ENCODE peak calls at places on chromosomes 7 and 10, in seven cellular contexts. A is stimulated activated CD4-positive, alpha-beta T cell treated with anti-CD3 and anti-CD28 coated beads, Interleukin-12 subunit alpha, Interleukin-12 subunit beta, amount 100 ng/mL, for 4 hours; E is sciatic nerve; Y is neural progenitor cell; K is GM12865; N is RKO; D is MM.1S. W is an unnamed sample.
A peak's percentile ranks its signal among the peaks of the same experiment; 100 is the strongest.

GRCh38 chr10:23157239-23157661 is 34.9 kb upstream of the PTF1A start:
- DNase-seq in A (no peak), E (no peak), Y (no peak), K (peak; percentile 69), N (no peak), D (peak; percentile 44), W (no peak)

GRCh38 chr10:132198381-132199181 is 11.8 kb downstream of the DPYSL4 start:
- DNase-seq in A (no peak), E (no peak), Y (no peak), K (no peak), N (no peak), D (no peak), W (no peak)

GRCh38 chr10:110397856-110398255 is 93.1 kb upstream of the SMNDC1 start:
- DNase-seq in A (no peak), E (no peak), Y (no peak), K (no peak), N (no peak), D (no peak), W (no peak)

GRCh38 chr10:48927198-48927597 is 12.4 kb downstream of the LRRC18 start:
- DNase-seq in A (no peak), E (no peak), Y (no peak), K (no peak), N (no peak), D (no peak), W (no peak)

GRCh38 chr7:121288894-121289293 is 39.9 kb upstream of the WNT16 start:
- DNase-seq in A (no peak), E (no peak), Y (no peak), K (no peak), N (peak; percentile 8), D (no peak), W (no peak)

GRCh38 chr10:7054915-7055314 is 355.9 kb downstream of the SFMBT2 start:
- DNase-seq in A (no peak), E (no peak), Y (peak; percentile 48), K (peak; percentile 28), N (peak; percentile 47), D (no peak), W (no peak)

GRCh38 chr10:123062726-123063125 is 53.9 kb downstream of the ACADSB start:
- DNase-seq in A (no peak), E (no peak), Y (no peak), K (no peak), N (no peak), D (no peak), W (no peak)

GRCh38 chr10:33859319-33860022 is 525.0 kb upstream of the NRP1 start:
- DNase-seq in A (no peak), E (no peak), Y (no peak), K (no peak), N (no peak), D (no peak), W (no peak)

GRCh38 chr10:132687181-132687892 is 98.6 kb downstream of the NKX6-2 start:
- DNase-seq in A (no peak), E (peak; percentile 51), Y (no peak), K (no peak), N (no peak), D (no peak), W (no peak)

GRCh38 chr7:158016171-158017087 is 571.2 kb downstream of the PTPRN2 start:
- DNase-seq in A (no peak), E (peak; percentile 45), Y (peak; percentile 77), K (no peak), N (no peak), D (peak; percentile 61), W (no peak)

GRCh38 chr7:919114-919442 is 35.4 kb downstream of the ADAP1 start:
- DNase-seq in A (no peak), E (no peak), Y (no peak), K (no peak), N (no peak), D (no peak), W (no peak)

GRCh38 chr10:128714240-128714639 is 588.0 kb upstream of the MKI67 start:
- DNase-seq in A (no peak), E (no peak), Y (no peak), K (no peak), N (no peak), D (no peak), W (no peak)

GRCh38 chr7:1103009-1103788 is 15.3 kb downstream of the GPER1 start:
- DNase-seq in A (no peak), E (no peak), Y (no peak), K (peak; percentile 84), N (no peak), D (no peak), W (no peak)

GRCh38 chr10:123808873-123809272 is 82.7 kb downstream of the CPXM2 start:
- DNase-seq in A (no peak), E (no peak), Y (no peak), K (no peak), N (peak; percentile 93), D (no peak), W (no peak)

GRCh38 chr7:104862719-104863118 is 151.3 kb upstream of the KMT2E start:
- DNase-seq in A (no peak), E (no peak), Y (peak; percentile 67), K (no peak), N (peak; percentile 67), D (no peak), W (no peak)

GRCh38 chr10:22712246-22712958 is 2.0 kb downstream of the PIP4K2A start:
- DNase-seq in A (no peak), E (no peak), Y (no peak), K (no peak), N (peak; percentile 54), D (no peak), W (no peak)

GRCh38 chr10:12367272-12367671 is 17.9 kb downstream of the CAMK1D start:
- DNase-seq in A (no peak), E (no peak), Y (no peak), K (no peak), N (no peak), D (no peak), W (no peak)

GRCh38 chr7:125563557-125563956 is 633.9 kb upstream of the POT1 start:
- DNase-seq in A (no peak), E (no peak), Y (no peak), K (no peak), N (no peak), D (no peak), W (no peak)

GRCh38 chr7:105829681-105830322 is 46.6 kb downstream of the ATXN7L1 start:
- DNase-seq in A (no peak), E (no peak), Y (no peak), K (no peak), N (no peak), D (no peak), W (no peak)

GRCh38 chr7:158924956-158925355 is 68.6 kb downstream of the DYNC2I1 start:
- DNase-seq in A (no peak), E (no peak), Y (no peak), K (no peak), N (peak; percentile 22), D (no peak), W (no peak)

GRCh38 chr7:44225566-44226395 is 25.0 kb downstream of the YKT6 start:
- DNase-seq in A (no peak), E (no peak), Y (no peak), K (no peak), N (no peak), D (no peak), W (no peak)

GRCh38 chr7:157925383-157925875 is 588.6 kb downstream of the DNAJB6 start:
- DNase-seq in A (no peak), E (no peak), Y (no peak), K (no peak), N (no peak), D (no peak), W (no peak)

GRCh38 chr10:79463578-79464496 is 18.4 kb upstream of the ZCCHC24 start:
- DNase-seq in A (no peak), E (no peak), Y (no peak), K (no peak), N (no peak), D (no peak), W (no peak)

GRCh38 chr10:45183174-45183573 is 132.2 kb downstream of the OR13A1 start:
- DNase-seq in A (no peak), E (no peak), Y (no peak), K (no peak), N (no peak), D (no peak), W (no peak)

GRCh38 chr7:96953676-96954513 is 51.5 kb upstream of the DLX6 start:
- DNase-seq in A (no peak), E (no peak), Y (no peak), K (no peak), N (no peak), D (no peak), W (no peak)

GRCh38 chr7:92777993-92778392 is 58.4 kb downstream of the CDK6 start:
- DNase-seq in A (no peak), E (no peak), Y (no peak), K (no peak), N (no peak), D (no peak), W (no peak)

GRCh38 chr7:36547361-36547760 is 157.7 kb downstream of the ANLN start:
- DNase-seq in A (no peak), E (no peak), Y (no peak), K (no peak), N (no peak), D (no peak), W (no peak)

GRCh38 chr10:44788147-44788819 is 122.9 kb upstream of the TMEM72 start:
- DNase-seq in A (no peak), E (no peak), Y (no peak), K (no peak), N (no peak), D (no peak), W (no peak)

GRCh38 chr7:107847168-107847835 is 43.7 kb upstream of the DLD start:
- DNase-seq in A (no peak), E (no peak), Y (no peak), K (no peak), N (no peak), D (no peak), W (no peak)

GRCh38 chr7:132742152-132742551 is 165.9 kb upstream of the PLXNA4 start:
- DNase-seq in A (no peak), E (no peak), Y (no peak), K (no peak), N (peak; percentile 48), D (no peak), W (no peak)

GRCh38 chr10:18949391-18949790 is 99.2 kb upstream of the MALRD1 start:
- DNase-seq in A (no peak), E (no peak), Y (no peak), K (no peak), N (no peak), D (no peak), W (no peak)

GRCh38 chr7:91913612-91914011 is 27.1 kb upstream of the AKAP9 start:
- DNase-seq in A (no peak), E (no peak), Y (no peak), K (no peak), N (no peak), D (no peak), W (no peak)

GRCh38 chr10:17023386-17024298 is 106.0 kb downstream of the CUBN start:
- DNase-seq in A (peak; percentile 49), E (no peak), Y (peak; percentile 54), K (peak; percentile 92), N (peak; percentile 100), D (peak; percentile 93), W (peak; percentile 60)

GRCh38 chr7:81321922-81322321 is 403.1 kb upstream of the SEMA3C start:
- DNase-seq in A (no peak), E (no peak), Y (no peak), K (no peak), N (no peak), D (no peak), W (no peak)

GRCh38 chr10:30987463-30987862 is 44.2 kb downstream of the ZNF438 start:
- DNase-seq in A (no peak), E (no peak), Y (no peak), K (no peak), N (peak; percentile 90), D (no peak), W (no peak)